ENCODE peak calls at places on chromosomes 7 and 10, in four cellular contexts. Y is Calu3; V is activated T-helper 1 cell treated with anti-CD3 and anti-CD28 coated beads, Interleukin-12 subunit alpha, Interleukin-12 subunit beta, Interleukin-2, Interleukin-4 antibody, amounts not matched to agents 30 ng/mL and 10 ng/mL and 1 ng/mL, durations not matched to agents 14 hours and 24 hours and 36 hours; F is T-cell. C is an unnamed sample.

GRCh38 chr7:142319970-142320369 is 62.1 kb upstream of the PRSS58 start:
- DNase-seq in Y (peak), V (no peak), F (no peak), C (peak)

GRCh38 chr7:150373049-150373801 is 4.6 kb downstream of the REPIN1 start:
- DNase-seq in Y (no peak), V (no peak), F (no peak), C (peak)

GRCh38 chr7:48253020-48253419 is 81.8 kb downstream of the ABCA13 start:
- DNase-seq in Y (no peak), V (no peak), F (no peak), C (no peak)

GRCh38 chr7:42645906-42646305 is 266.0 kb downstream of the C7orf25 start:
- DNase-seq in Y (no peak), V (no peak), F (no peak), C (no peak)

GRCh38 chr7:69147631-69148030 is 450.6 kb upstream of the AUTS2 start:
- DNase-seq in Y (no peak), V (no peak), F (no peak), C (no peak)

GRCh38 chr7:5827755-5828154 is 46.3 kb upstream of the RNF216 start:
- DNase-seq in Y (peak), V (no peak), F (peak), C (peak)

GRCh38 chr10:77188511-77188910 is 449.1 kb downstream of the KCNMA1 start:
- DNase-seq in Y (no peak), V (no peak), F (no peak), C (no peak)

GRCh38 chr10:13527864-13528137 is 1.0 kb downstream of the BEND7 start:
- DNase-seq in Y (no peak), V (no peak), F (no peak), C (no peak)

GRCh38 chr10:95247200-95247880 is 43.5 kb downstream of the PDLIM1 start:
- DNase-seq in Y (no peak), V (no peak), F (no peak), C (peak)

GRCh38 chr10:22265839-22266537 is 48.2 kb upstream of the EBLN1 start:
- DNase-seq in Y (no peak), V (no peak), F (no peak), C (no peak)

GRCh38 chr7:44477063-44477830 is 13.2 kb downstream of the NUDCD3 start:
- DNase-seq in Y (peak), V (peak), F (peak), C (peak)

GRCh38 chr10:80203835-80204148 is 1.5 kb downstream of the ANXA11 start:
- DNase-seq in Y (no peak), V (no peak), F (no peak), C (no peak)

GRCh38 chr10:96618648-96619047 is 31.8 kb upstream of the TM9SF3 start:
- DNase-seq in Y (no peak), V (no peak), F (no peak), C (no peak)

GRCh38 chr7:2312272-2312929 is 1.8 kb downstream of the SNX8 start:
- DNase-seq in Y (no peak), V (no peak), F (no peak), C (no peak)

GRCh38 chr7:105270117-105270516 is 118.6 kb downstream of the SRPK2 start:
- DNase-seq in Y (no peak), V (no peak), F (peak), C (no peak)

GRCh38 chr10:23516530-23516929 is 77.7 kb downstream of the OTUD1 start:
- DNase-seq in Y (peak), V (no peak), F (no peak), C (no peak)

GRCh38 chr7:130695840-130696239 is 9.5 kb upstream of the TSGA13 start:
- DNase-seq in Y (peak), V (no peak), F (no peak), C (peak)

GRCh38 chr10:78905015-78905939 is 163.5 kb upstream of the ZMIZ1 start:
- DNase-seq in Y (no peak), V (no peak), F (no peak), C (no peak)

GRCh38 chr7:120856621-120857352 is 1.2 kb downstream of the TSPAN12 start:
- DNase-seq in Y (peak), V (peak), F (no peak), C (peak)